ENCODE peak calls at places on chromosome 9, in nine cellular contexts. V, O, G, Q, F, Z, J, W and N are unnamed samples.

GRCh38 chr9:21994526-21994995 is at the start of gene CDKN2B-AS1:
- DNase-seq in V (peak; percentile 52), O (no peak), G (no peak), Q (no peak), F (no peak), Z (peak; percentile 28), J (no peak), W (no peak), N (peak; percentile 49)

GRCh38 chr9:21558627-21559401 is 76.7 kb upstream of the IFNE start:
- DNase-seq in V (peak; percentile 26), O (no peak), G (peak; percentile 79), Q (no peak), F (no peak), Z (no peak), J (no peak), W (no peak), N (no peak)

GRCh38 chr9:118418887-118419620 is 714.9 kb downstream of the TLR4 start:
- DNase-seq in V (no peak), O (no peak), G (peak; percentile 29), Q (no peak), F (no peak), Z (no peak), J (no peak), W (no peak), N (no peak)

GRCh38 chr9:2621678-2622360 is at the start of gene VLDLR:
- DNase-seq in V (peak; percentile 61), O (no peak), G (peak; percentile 38), Q (peak; percentile 66), F (no peak), Z (peak; percentile 75), J (no peak), W (no peak), N (peak; percentile 44)

GRCh38 chr9:70463877-70464276 is 49.4 kb upstream of the KLF9 start:
- DNase-seq in V (no peak), O (no peak), G (no peak), Q (no peak), F (no peak), Z (no peak), J (no peak), W (no peak), N (no peak)

GRCh38 chr9:26949604-26950003 is 2.6 kb upstream of the PLAA start:
- DNase-seq in V (no peak), O (no peak), G (peak; percentile 12), Q (no peak), F (no peak), Z (no peak), J (no peak), W (no peak), N (no peak)

GRCh38 chr9:95045751-95046150 is 271.8 kb downstream of the FANCC start:
- DNase-seq in V (peak; percentile 60), O (no peak), G (peak; percentile 69), Q (no peak), F (no peak), Z (no peak), J (no peak), W (no peak), N (no peak)

GRCh38 chr9:79264511-79265448 is 307.0 kb upstream of the TLE4 start:
- DNase-seq in V (no peak), O (no peak), G (no peak), Q (no peak), F (no peak), Z (no peak), J (no peak), W (no peak), N (no peak)

GRCh38 chr9:91800473-91800872 is 149.6 kb downstream of the ROR2 start:
- DNase-seq in V (no peak), O (no peak), G (no peak), Q (peak; percentile 58), F (no peak), Z (no peak), J (no peak), W (no peak), N (no peak)

GRCh38 chr9:133707065-133707760 is 30.9 kb downstream of the SARDH start:
- DNase-seq in V (no peak), O (no peak), G (no peak), Q (peak; percentile 64), F (peak; percentile 40), Z (no peak), J (peak; percentile 37), W (no peak), N (no peak)

GRCh38 chr9:21579209-21579608 is 97.1 kb upstream of the IFNE start:
- DNase-seq in V (no peak), O (no peak), G (peak; percentile 63), Q (no peak), F (no peak), Z (no peak), J (no peak), W (no peak), N (no peak)

GRCh38 chr9:677461-678097 is 163.9 kb upstream of the DMRT1 start:
- DNase-seq in V (no peak), O (peak; percentile 54), G (no peak), Q (no peak), F (no peak), Z (no peak), J (no peak), W (no peak), N (no peak)

GRCh38 chr9:68999393-69000105 is 14.4 kb downstream of the PRKACG start:
- DNase-seq in V (peak; percentile 66), O (peak; percentile 75), G (peak; percentile 69), Q (peak; percentile 81), F (peak; percentile 78), Z (peak; percentile 27), J (no peak), W (peak; percentile 60), N (peak; percentile 56)

DNA sequence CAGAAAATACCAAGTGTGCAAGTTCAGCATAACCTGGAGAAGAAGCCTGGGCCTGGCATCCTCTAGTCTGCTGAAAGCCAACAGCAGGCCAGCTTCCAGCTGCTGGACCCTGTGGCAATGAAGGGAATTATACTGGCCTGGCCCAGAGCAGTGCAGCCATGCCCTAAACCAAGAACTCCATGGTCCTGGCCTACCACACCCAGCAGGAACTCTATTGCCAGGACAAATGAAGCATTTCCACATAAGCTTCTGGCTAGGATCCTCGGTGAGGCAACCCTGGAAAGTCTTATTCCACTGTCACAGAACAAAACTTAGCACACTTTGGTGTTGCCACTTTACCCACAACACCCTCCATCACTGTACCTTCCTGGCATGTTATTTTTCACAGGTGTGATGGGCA is 35.5 kb downstream of the CDK5RAP2 start:
- DNase-seq in V (no peak), O (no peak), G (no peak), Q (no peak), F (peak; percentile 22), Z (no peak), J (peak; percentile 68), W (no peak), N (no peak)
- H3K4me3 ChIP-seq in V (no peak overlapping the region), O (no peak overlapping the region), G (no peak overlapping the region), Q (no peak overlapping the region), F (no peak overlapping the region), Z (no peak overlapping the region), J (no peak overlapping the region), W (no peak overlapping the region), N (no peak overlapping the region)

GRCh38 chr9:136531186-136531903 is 14.5 kb downstream of the NOTCH1 start:
- DNase-seq in V (no peak), O (no peak), G (no peak), Q (no peak), F (no peak), Z (no peak), J (no peak), W (no peak), N (no peak)

GRCh38 chr9:136530472-136531089 is 15.3 kb downstream of the NOTCH1 start:
- DNase-seq in V (no peak), O (no peak), G (no peak), Q (no peak), F (no peak), Z (no peak), J (no peak), W (no peak), N (no peak)

GRCh38 chr9:136532799-136533774 is 12.8 kb downstream of the NOTCH1 start:
- DNase-seq in V (no peak), O (no peak), G (no peak), Q (no peak), F (no peak), Z (no peak), J (no peak), W (no peak), N (no peak)

GRCh38 chr9:136533775-136534157 is 12.1 kb downstream of the NOTCH1 start:
- DNase-seq in V (peak; percentile 53), O (no peak), G (no peak), Q (no peak), F (no peak), Z (no peak), J (no peak), W (no peak), N (peak; percentile 88)

GRCh38 chr9:136531904-136532798 is 13.7 kb downstream of the NOTCH1 start:
- DNase-seq in V (no peak), O (no peak), G (no peak), Q (no peak), F (no peak), Z (no peak), J (no peak), W (no peak), N (no peak)
- TF ChIP-seq POLR2A in V (no peak), O (no peak), G (no peak), Q (no peak), F (no peak), Z (no peak), J (no peak), W (no peak), N (no peak)

DNA sequence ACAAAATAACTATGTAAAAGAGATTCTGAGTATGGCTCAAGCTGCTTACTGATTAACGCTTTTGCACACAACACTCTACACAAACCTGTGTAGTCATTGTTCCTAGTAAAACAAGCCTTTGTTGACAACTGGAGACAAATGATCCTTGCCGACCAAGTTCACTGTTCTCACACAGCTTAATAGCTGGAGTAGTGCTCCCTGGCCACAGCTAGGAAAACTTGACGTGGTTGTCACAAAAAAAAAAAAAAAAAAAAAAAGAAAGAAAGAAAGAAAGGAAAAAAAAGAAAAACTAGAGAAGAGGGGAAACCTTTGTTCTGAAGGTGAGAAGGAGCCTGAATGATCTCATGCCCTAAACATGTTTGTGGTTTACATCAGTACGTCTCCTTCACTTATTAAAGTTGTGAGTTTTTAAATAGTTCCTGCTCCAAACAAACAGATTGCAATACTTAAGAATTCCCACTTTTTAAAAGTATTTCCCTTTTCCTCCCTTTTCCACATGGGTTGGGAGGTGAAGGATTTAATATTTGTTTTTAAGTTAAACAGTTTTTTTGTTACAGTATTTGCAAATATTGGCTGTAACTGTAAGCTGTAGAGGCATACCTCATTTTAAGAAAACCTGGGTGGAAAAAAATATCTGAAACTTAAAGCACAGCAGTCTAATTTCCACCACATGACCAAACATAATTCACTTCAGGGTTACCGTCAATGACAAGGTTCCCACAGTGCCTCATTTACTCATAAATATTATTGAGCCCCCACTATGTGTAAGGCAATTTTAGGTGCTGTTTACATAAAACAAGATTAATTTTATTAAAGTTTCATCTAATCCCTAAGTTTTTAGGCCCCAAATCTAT is 63.7 kb downstream of the GLIS3 start:
- DNase-seq in V (no peak), O (peak; percentile 27), G (peak; percentile 89), Q (no peak), F (no peak), Z (no peak), J (no peak), W (no peak), N (no peak)
- TF ChIP-seq EP300 in V (no peak), O (no peak), G (peak; percentile 27), Q (no peak), F (no peak), Z (no peak), J (no peak), W (no peak), N (no peak)

DNA sequence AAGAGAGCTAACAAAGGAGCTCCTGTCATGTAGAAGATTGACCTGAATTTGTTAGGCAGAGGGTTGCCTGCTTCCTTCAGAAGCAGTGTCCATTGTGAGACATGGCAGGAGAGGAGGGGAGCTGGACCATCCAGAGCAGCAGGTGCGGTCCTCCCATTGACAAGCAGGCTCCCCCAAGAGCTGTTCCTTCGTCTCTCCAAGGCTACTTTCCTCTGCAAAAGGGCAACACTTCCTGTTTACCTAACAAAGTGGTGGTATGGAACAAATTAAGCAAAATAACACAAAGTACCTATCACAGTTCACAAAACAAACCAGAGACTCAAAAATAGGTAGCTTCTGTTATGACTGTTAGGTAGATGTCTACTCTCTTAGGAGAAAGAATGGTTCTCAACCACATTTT is 238.0 kb downstream of the DENND1A start:
- DNase-seq in V (no peak), O (no peak), G (no peak), Q (no peak), F (no peak), Z (no peak), J (no peak), W (no peak), N (no peak)
- H3K4me3 ChIP-seq in V (no peak overlapping the region), O (no peak overlapping the region), G (no peak overlapping the region), Q (no peak overlapping the region), F (no peak overlapping the region), Z (no peak overlapping the region), J (no peak overlapping the region), W (no peak overlapping the region), N (no peak overlapping the region)